ENCODE peak calls at places on chromosomes 7 and 10, in six cellular contexts. One of them, this sample, is unnamed.
A peak's percentile ranks its signal among the peaks of the same experiment; 100 is the strongest.

GRCh38 chr7:351256-351655 is 61.3 kb downstream of the FOXL3 start:
- DNase-seq in right atrium auricular region: no peak
- DNase-seq in adrenal gland: peak; percentile 59
- DNase-seq in gastrocnemius medialis: no peak
- DNase-seq in naive thymus-derived CD4-positive, alpha-beta T cell: peak; percentile 78
- DNase-seq in CD8-positive, alpha-beta memory T cell: peak; percentile 77
- DNase-seq in this sample: peak; percentile 66

GRCh38 chr7:40986351-40986873 is 716.5 kb downstream of the INHBA start:
- DNase-seq in right atrium auricular region: no peak
- DNase-seq in adrenal gland: no peak
- DNase-seq in gastrocnemius medialis: no peak
- DNase-seq in naive thymus-derived CD4-positive, alpha-beta T cell: no peak
- DNase-seq in CD8-positive, alpha-beta memory T cell: no peak
- DNase-seq in this sample: no peak

GRCh38 chr10:106181491-106181890 is 983.0 kb downstream of the SORCS1 start:
- DNase-seq in right atrium auricular region: no peak
- DNase-seq in adrenal gland: no peak
- DNase-seq in gastrocnemius medialis: no peak
- DNase-seq in naive thymus-derived CD4-positive, alpha-beta T cell: no peak
- DNase-seq in CD8-positive, alpha-beta memory T cell: no peak
- DNase-seq in this sample: no peak

GRCh38 chr7:129615018-129615417 is 3.5 kb downstream of the NRF1 start:
- DNase-seq in right atrium auricular region: no peak
- DNase-seq in adrenal gland: no peak
- DNase-seq in gastrocnemius medialis: no peak
- DNase-seq in naive thymus-derived CD4-positive, alpha-beta T cell: peak; percentile 14
- DNase-seq in CD8-positive, alpha-beta memory T cell: no peak
- DNase-seq in this sample: no peak

GRCh38 chr10:83983578-83984255 is 155.6 kb upstream of the GHITM start:
- DNase-seq in right atrium auricular region: no peak
- DNase-seq in adrenal gland: no peak
- DNase-seq in gastrocnemius medialis: no peak
- DNase-seq in naive thymus-derived CD4-positive, alpha-beta T cell: no peak
- DNase-seq in CD8-positive, alpha-beta memory T cell: no peak
- DNase-seq in this sample: no peak

GRCh38 chr10:58782876-58783859 is 270.5 kb downstream of the BICC1 start:
- DNase-seq in right atrium auricular region: peak; percentile 83
- DNase-seq in adrenal gland: no peak
- DNase-seq in gastrocnemius medialis: peak; percentile 70
- DNase-seq in naive thymus-derived CD4-positive, alpha-beta T cell: no peak
- DNase-seq in CD8-positive, alpha-beta memory T cell: no peak
- DNase-seq in this sample: no peak

GRCh38 chr10:36564433-36564832 is 561.0 kb upstream of the ANKRD30A start:
- DNase-seq in right atrium auricular region: no peak
- DNase-seq in adrenal gland: no peak
- DNase-seq in gastrocnemius medialis: no peak
- DNase-seq in naive thymus-derived CD4-positive, alpha-beta T cell: no peak
- DNase-seq in CD8-positive, alpha-beta memory T cell: no peak
- DNase-seq in this sample: no peak

GRCh38 chr7:100818366-100818765 is 9.0 kb downstream of the EPHB4 start:
- DNase-seq in right atrium auricular region: no peak
- DNase-seq in adrenal gland: no peak
- DNase-seq in gastrocnemius medialis: no peak
- DNase-seq in naive thymus-derived CD4-positive, alpha-beta T cell: no peak
- DNase-seq in CD8-positive, alpha-beta memory T cell: no peak
- DNase-seq in this sample: no peak

GRCh38 chr10:121556448-121556847 is 41.8 kb downstream of the FGFR2 start:
- DNase-seq in right atrium auricular region: no peak
- DNase-seq in adrenal gland: no peak
- DNase-seq in gastrocnemius medialis: no peak
- DNase-seq in naive thymus-derived CD4-positive, alpha-beta T cell: no peak
- DNase-seq in CD8-positive, alpha-beta memory T cell: no peak
- DNase-seq in this sample: no peak

GRCh38 chr7:127417346-127417745 is 24.8 kb upstream of the ZNF800 start:
- DNase-seq in right atrium auricular region: no peak
- DNase-seq in adrenal gland: no peak
- DNase-seq in gastrocnemius medialis: no peak
- DNase-seq in naive thymus-derived CD4-positive, alpha-beta T cell: no peak
- DNase-seq in CD8-positive, alpha-beta memory T cell: no peak
- DNase-seq in this sample: no peak

GRCh38 chr7:70457477-70458194 is 674.3 kb upstream of the GALNT17 start:
- DNase-seq in right atrium auricular region: no peak
- DNase-seq in adrenal gland: no peak
- DNase-seq in gastrocnemius medialis: no peak
- DNase-seq in naive thymus-derived CD4-positive, alpha-beta T cell: no peak
- DNase-seq in CD8-positive, alpha-beta memory T cell: no peak
- DNase-seq in this sample: no peak

GRCh38 chr7:18004372-18004771 is 23.3 kb downstream of the PRPS1L1 start:
- DNase-seq in right atrium auricular region: no peak
- DNase-seq in adrenal gland: no peak
- DNase-seq in gastrocnemius medialis: no peak
- DNase-seq in naive thymus-derived CD4-positive, alpha-beta T cell: no peak
- DNase-seq in CD8-positive, alpha-beta memory T cell: no peak
- DNase-seq in this sample: no peak

GRCh38 chr7:48280100-48280499 is 108.8 kb downstream of the ABCA13 start:
- DNase-seq in right atrium auricular region: no peak
- DNase-seq in adrenal gland: no peak
- DNase-seq in gastrocnemius medialis: no peak
- DNase-seq in naive thymus-derived CD4-positive, alpha-beta T cell: no peak
- DNase-seq in CD8-positive, alpha-beta memory T cell: no peak
- DNase-seq in this sample: no peak

GRCh38 chr10:24784061-24784460 is 60.4 kb upstream of the ARHGAP21 start:
- DNase-seq in right atrium auricular region: no peak
- DNase-seq in adrenal gland: no peak
- DNase-seq in gastrocnemius medialis: no peak
- DNase-seq in naive thymus-derived CD4-positive, alpha-beta T cell: no peak
- DNase-seq in CD8-positive, alpha-beta memory T cell: no peak
- DNase-seq in this sample: no peak

GRCh38 chr7:51000956-51001355 is 218.3 kb upstream of the GRB10 start:
- DNase-seq in right atrium auricular region: no peak
- DNase-seq in adrenal gland: no peak
- DNase-seq in gastrocnemius medialis: no peak
- DNase-seq in naive thymus-derived CD4-positive, alpha-beta T cell: no peak
- DNase-seq in CD8-positive, alpha-beta memory T cell: no peak
- DNase-seq in this sample: no peak

GRCh38 chr7:90187507-90188050 is 24.0 kb upstream of the STEAP2 start:
- DNase-seq in right atrium auricular region: no peak
- DNase-seq in adrenal gland: no peak
- DNase-seq in gastrocnemius medialis: no peak
- DNase-seq in naive thymus-derived CD4-positive, alpha-beta T cell: no peak
- DNase-seq in CD8-positive, alpha-beta memory T cell: no peak
- DNase-seq in this sample: no peak

GRCh38 chr10:38118072-38118807 is 24.1 kb downstream of the ZNF37A start:
- DNase-seq in right atrium auricular region: no peak
- DNase-seq in adrenal gland: no peak
- DNase-seq in gastrocnemius medialis: no peak
- DNase-seq in naive thymus-derived CD4-positive, alpha-beta T cell: no peak
- DNase-seq in CD8-positive, alpha-beta memory T cell: no peak
- DNase-seq in this sample: no peak

GRCh38 chr7:5450549-5451327 is 27.1 kb upstream of the TNRC18 start:
- DNase-seq in right atrium auricular region: no peak
- DNase-seq in adrenal gland: peak; percentile 74
- DNase-seq in gastrocnemius medialis: no peak
- DNase-seq in naive thymus-derived CD4-positive, alpha-beta T cell: peak; percentile 40
- DNase-seq in CD8-positive, alpha-beta memory T cell: peak; percentile 47
- DNase-seq in this sample: peak; percentile 54

GRCh38 chr10:70379581-70380176 is 2.7 kb downstream of the LRRC20 start:
- DNase-seq in right atrium auricular region: no peak
- DNase-seq in adrenal gland: no peak
- DNase-seq in gastrocnemius medialis: no peak
- DNase-seq in naive thymus-derived CD4-positive, alpha-beta T cell: peak; percentile 13
- DNase-seq in CD8-positive, alpha-beta memory T cell: no peak
- DNase-seq in this sample: no peak

DNA sequence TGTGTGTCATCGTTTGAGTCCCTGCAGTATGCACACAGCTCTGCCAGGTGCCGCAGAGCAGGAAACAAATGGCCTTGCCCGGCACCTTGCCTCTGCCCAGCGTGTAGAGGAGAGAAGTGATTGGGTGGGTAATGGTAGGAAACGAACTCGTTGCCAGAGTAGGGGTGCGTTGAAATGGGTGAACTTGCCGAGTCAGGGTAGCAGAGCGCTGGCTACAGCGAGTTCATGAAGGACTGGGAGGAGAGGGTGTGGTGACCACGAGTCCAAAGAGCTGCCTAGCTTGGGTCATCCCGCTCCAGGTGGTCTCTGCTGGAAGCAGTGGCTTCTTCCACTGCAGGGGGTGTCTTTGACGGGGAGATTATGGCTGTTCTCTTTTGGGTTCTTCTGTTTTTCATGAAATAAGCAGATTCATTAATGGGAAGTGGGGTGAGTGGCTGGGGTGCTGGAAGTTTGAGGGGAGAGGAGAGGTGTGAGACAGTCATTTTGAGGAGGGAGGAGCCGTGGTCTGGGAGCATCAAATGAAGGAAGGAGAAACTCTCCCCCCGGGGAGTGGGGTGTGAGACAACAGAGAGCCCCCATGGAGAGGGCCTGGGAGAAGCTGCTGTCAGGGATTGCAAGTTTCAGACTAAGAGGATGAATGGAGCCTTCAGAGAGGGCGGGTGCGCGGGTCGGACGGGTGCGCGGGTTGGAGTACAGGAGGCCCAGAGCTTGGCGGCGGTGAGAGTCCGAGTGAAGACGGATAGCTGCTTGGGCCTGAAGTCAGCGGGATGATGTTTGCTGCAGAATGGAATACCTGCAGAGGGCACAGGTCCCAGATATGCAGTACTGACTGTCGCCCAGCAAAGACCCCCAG is 26.2 kb downstream of the PPP2R2D start:
- DNase-seq in right atrium auricular region: no peak
- DNase-seq in adrenal gland: no peak
- DNase-seq in gastrocnemius medialis: no peak
- DNase-seq in naive thymus-derived CD4-positive, alpha-beta T cell: no peak
- DNase-seq in CD8-positive, alpha-beta memory T cell: no peak
- DNase-seq in this sample: no peak
- H3K4me1 ChIP-seq in right atrium auricular region: no peaks in the 10 kb centered on the region
- H3K4me1 ChIP-seq in adrenal gland: peaks cover 8% of the 10 kb centered on the region
- H3K4me1 ChIP-seq in gastrocnemius medialis: peaks cover 48% of the 10 kb centered on the region
- H3K4me1 ChIP-seq in naive thymus-derived CD4-positive, alpha-beta T cell: peaks cover 41% of the 10 kb centered on the region
- H3K4me1 ChIP-seq in CD8-positive, alpha-beta memory T cell: peaks cover 45% of the 10 kb centered on the region
- H3K4me1 ChIP-seq in this sample: peaks cover 31% of the 10 kb centered on the region

DNA sequence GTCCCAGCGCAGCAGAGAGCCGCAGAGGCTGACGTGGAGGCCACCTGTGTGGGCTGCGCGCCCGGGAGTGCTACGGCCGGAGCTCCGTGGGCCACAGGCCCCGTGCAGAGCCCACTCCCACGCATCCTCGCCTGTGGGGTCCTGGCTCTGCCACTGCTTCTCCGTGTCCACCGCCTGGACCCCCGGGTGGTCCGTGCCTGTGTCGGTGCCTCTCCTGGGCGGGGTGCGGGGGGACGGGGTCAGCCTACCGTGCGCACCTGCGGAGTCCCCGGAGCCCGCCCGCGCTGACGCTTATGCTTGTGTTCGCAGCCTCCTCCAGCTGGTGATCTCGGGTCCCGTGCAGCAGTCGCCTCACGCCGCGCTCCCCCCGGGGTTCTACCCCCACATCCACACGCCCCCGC is 7.8 kb upstream of the ZNF853 start:
- DNase-seq in right atrium auricular region: no peak
- DNase-seq in adrenal gland: no peak
- DNase-seq in gastrocnemius medialis: no peak
- DNase-seq in naive thymus-derived CD4-positive, alpha-beta T cell: no peak
- DNase-seq in CD8-positive, alpha-beta memory T cell: no peak
- DNase-seq in this sample: no peak
- H3K36me3 ChIP-seq in right atrium auricular region: peaks cover 37% of the 10 kb centered on the region
- H3K36me3 ChIP-seq in adrenal gland: no peaks in the 10 kb centered on the region
- H3K36me3 ChIP-seq in gastrocnemius medialis: no peaks in the 10 kb centered on the region
- H3K36me3 ChIP-seq in naive thymus-derived CD4-positive, alpha-beta T cell: no peaks in the 10 kb centered on the region
- H3K36me3 ChIP-seq in CD8-positive, alpha-beta memory T cell: peaks cover 7% of the 10 kb centered on the region
- H3K36me3 ChIP-seq in this sample: peaks cover 6% of the 10 kb centered on the region

GRCh38 chr10:117163954-117164292 is 25.9 kb upstream of the VAX1 start:
- DNase-seq in right atrium auricular region: no peak
- DNase-seq in adrenal gland: no peak
- DNase-seq in gastrocnemius medialis: no peak
- DNase-seq in naive thymus-derived CD4-positive, alpha-beta T cell: no peak
- DNase-seq in CD8-positive, alpha-beta memory T cell: no peak
- DNase-seq in this sample: no peak

GRCh38 chr10:117166420-117167345 is 28.6 kb upstream of the VAX1 start:
- DNase-seq in right atrium auricular region: no peak
- DNase-seq in adrenal gland: no peak
- DNase-seq in gastrocnemius medialis: no peak
- DNase-seq in naive thymus-derived CD4-positive, alpha-beta T cell: no peak
- DNase-seq in CD8-positive, alpha-beta memory T cell: no peak
- DNase-seq in this sample: no peak

GRCh38 chr10:117167346-117168134 is 29.5 kb upstream of the VAX1 start:
- DNase-seq in right atrium auricular region: no peak
- DNase-seq in adrenal gland: no peak
- DNase-seq in gastrocnemius medialis: no peak
- DNase-seq in naive thymus-derived CD4-positive, alpha-beta T cell: no peak
- DNase-seq in CD8-positive, alpha-beta memory T cell: no peak
- DNase-seq in this sample: no peak

GRCh38 chr10:117164878-117165556 is 26.9 kb upstream of the VAX1 start:
- DNase-seq in right atrium auricular region: no peak
- DNase-seq in adrenal gland: no peak
- DNase-seq in gastrocnemius medialis: no peak
- DNase-seq in naive thymus-derived CD4-positive, alpha-beta T cell: no peak
- DNase-seq in CD8-positive, alpha-beta memory T cell: no peak
- DNase-seq in this sample: no peak

GRCh38 chr10:117165557-117166419 is 27.7 kb upstream of the VAX1 start:
- DNase-seq in right atrium auricular region: no peak
- DNase-seq in adrenal gland: peak; percentile 54
- DNase-seq in gastrocnemius medialis: no peak
- DNase-seq in naive thymus-derived CD4-positive, alpha-beta T cell: no peak
- DNase-seq in CD8-positive, alpha-beta memory T cell: no peak
- DNase-seq in this sample: no peak
- H3K4me3 ChIP-seq in right atrium auricular region: peak overlapping the region; percentile 32
- H3K4me3 ChIP-seq in adrenal gland: no peak overlapping the region
- H3K4me3 ChIP-seq in gastrocnemius medialis: no peak overlapping the region
- H3K4me3 ChIP-seq in naive thymus-derived CD4-positive, alpha-beta T cell: no peak overlapping the region
- H3K4me3 ChIP-seq in CD8-positive, alpha-beta memory T cell: no peak overlapping the region
- H3K4me3 ChIP-seq in this sample: no peak overlapping the region

DNA sequence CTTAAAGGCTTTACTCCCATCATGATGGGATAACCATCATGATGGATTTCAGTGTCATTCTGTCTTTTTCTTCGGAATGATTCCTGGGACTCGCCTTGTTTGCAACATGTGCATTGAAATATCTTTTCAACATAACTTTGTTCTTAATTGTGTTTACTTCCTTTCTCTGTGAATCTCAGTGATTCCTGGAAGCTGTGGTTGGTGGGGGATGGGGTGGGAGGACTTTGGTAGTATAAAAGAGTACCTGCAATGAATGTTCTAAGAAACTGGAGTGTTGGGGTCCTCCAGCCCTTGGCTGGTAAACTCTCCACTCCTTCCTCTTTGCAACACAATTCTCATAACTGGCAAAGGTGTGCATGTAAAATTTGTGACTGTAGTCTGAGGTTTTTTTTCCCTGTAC is 11.5 kb upstream of the SH2D4B start:
- DNase-seq in right atrium auricular region: no peak
- DNase-seq in adrenal gland: no peak
- DNase-seq in gastrocnemius medialis: no peak
- DNase-seq in naive thymus-derived CD4-positive, alpha-beta T cell: peak; percentile 41
- DNase-seq in CD8-positive, alpha-beta memory T cell: no peak
- DNase-seq in this sample: no peak
- H3K4me1 ChIP-seq in right atrium auricular region: no peaks in the 10 kb centered on the region
- H3K4me1 ChIP-seq in adrenal gland: no peaks in the 10 kb centered on the region
- H3K4me1 ChIP-seq in gastrocnemius medialis: peaks cover 5% of the 10 kb centered on the region
- H3K4me1 ChIP-seq in naive thymus-derived CD4-positive, alpha-beta T cell: peaks cover 65% of the 10 kb centered on the region
- H3K4me1 ChIP-seq in CD8-positive, alpha-beta memory T cell: peaks cover 77% of the 10 kb centered on the region
- H3K4me1 ChIP-seq in this sample: peaks cover 73% of the 10 kb centered on the region

DNA sequence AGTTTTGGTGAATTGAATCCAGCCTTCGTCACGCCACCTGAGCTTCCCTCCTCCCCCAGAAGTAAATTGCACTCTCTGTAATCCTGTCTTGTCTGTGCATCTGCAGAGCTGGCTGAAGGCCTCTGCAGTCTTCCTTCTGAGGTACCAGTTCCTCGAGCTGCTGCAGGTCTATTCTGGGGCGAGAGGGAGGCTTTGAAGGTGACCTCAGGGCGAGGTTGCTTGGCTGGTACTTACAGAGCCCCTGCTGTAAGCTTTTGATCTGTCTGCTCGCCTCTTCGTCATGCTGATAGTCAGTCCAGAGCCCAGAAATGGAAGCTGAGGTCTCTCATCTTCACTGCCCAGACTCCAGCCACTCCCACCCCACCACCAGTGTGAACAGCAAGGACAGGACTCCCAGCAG is 513.5 kb upstream of the FOXK1 start:
- DNase-seq in right atrium auricular region: no peak
- DNase-seq in adrenal gland: no peak
- DNase-seq in gastrocnemius medialis: no peak
- DNase-seq in naive thymus-derived CD4-positive, alpha-beta T cell: no peak
- DNase-seq in CD8-positive, alpha-beta memory T cell: no peak
- DNase-seq in this sample: no peak
- H3K36me3 ChIP-seq in right atrium auricular region: no peaks in the 10 kb centered on the region
- H3K36me3 ChIP-seq in adrenal gland: no peaks in the 10 kb centered on the region
- H3K36me3 ChIP-seq in gastrocnemius medialis: no peaks in the 10 kb centered on the region
- H3K36me3 ChIP-seq in naive thymus-derived CD4-positive, alpha-beta T cell: no peaks in the 10 kb centered on the region
- H3K36me3 ChIP-seq in CD8-positive, alpha-beta memory T cell: no peaks in the 10 kb centered on the region
- H3K36me3 ChIP-seq in this sample: no peaks in the 10 kb centered on the region